ENCODE peak calls at places on chromosomes 6 and 20, in nine cellular contexts. P is AML-193, A is LoVo, N is fibroblast of mammary gland, W is nephron progenitor cell, E is right cardiac atrium, C is NT2/D1, S is erythroblast, B is iris pigment epithelial cell. Z is an unnamed sample.

GRCh38 chr6:75943381-75943780 is 129.1 kb downstream of the IMPG1 start:
- DNase-seq in W (no peak), E (no peak), C (no peak), P (no peak), A (no peak), S (no peak), N (no peak), B (no peak), Z (no peak)

GRCh38 chr6:107082045-107082444 is 33.3 kb downstream of the BEND3 start:
- DNase-seq in S (no peak), W (no peak), C (no peak), N (peak; percentile 21), B (peak; percentile 36), P (no peak), E (no peak), A (no peak), Z (no peak)

GRCh38 chr6:90458353-90459224 is 128.3 kb downstream of the MAP3K7 start:
- DNase-seq in N (no peak), A (no peak), B (no peak), C (no peak), S (peak; percentile 84), E (peak; percentile 57), P (no peak), W (no peak), Z (no peak)

GRCh38 chr6:33856655-33857054 is 52.9 kb upstream of the MLN start:
- DNase-seq in S (no peak), C (no peak), P (peak; percentile 52), B (no peak), N (no peak), A (no peak), E (peak; percentile 63), W (no peak), Z (no peak)

GRCh38 chr6:83430606-83431544 is at the start of gene ME1:
- DNase-seq in B (peak; percentile 87), E (peak; percentile 93), S (peak; percentile 90), P (no peak), W (peak; percentile 83), N (peak; percentile 84), A (peak; percentile 93), C (no peak), Z (no peak)

GRCh38 chr20:44247131-44247571 is at the start of gene GDAP1L1:
- DNase-seq in E (peak; percentile 61), A (no peak), P (no peak), N (no peak), W (peak; percentile 67), C (no peak), S (no peak), B (no peak), Z (no peak)

GRCh38 chr6:138267971-138268895 is 49.9 kb upstream of the PBOV1 start:
- DNase-seq in N (no peak), C (no peak), A (no peak), S (no peak), E (no peak), P (no peak), B (no peak), W (no peak), Z (no peak)

GRCh38 chr20:61549865-61550264 is 297.8 kb downstream of the CDH4 start:
- DNase-seq in B (no peak), E (no peak), A (no peak), S (no peak), C (no peak), N (no peak), P (no peak), W (no peak), Z (no peak)

GRCh38 chr6:137105375-137105774 is 60.6 kb upstream of the IL20RA start:
- DNase-seq in W (no peak), B (no peak), S (no peak), A (no peak), E (no peak), N (no peak), C (no peak), P (no peak), Z (no peak)

GRCh38 chr6:14549871-14550270 is 432.3 kb downstream of the CD83 start:
- DNase-seq in S (no peak), E (no peak), P (no peak), W (no peak), A (no peak), N (no peak), C (no peak), B (no peak), Z (no peak)

GRCh38 chr6:39451831-39452230 is 129.3 kb upstream of the KCNK16 start:
- DNase-seq in W (no peak), N (peak; percentile 8), S (peak; percentile 15), P (no peak), C (no peak), A (no peak), E (no peak), B (no peak), Z (no peak)

GRCh38 chr6:33761922-33762629 is 15.4 kb upstream of the IP6K3 start:
- DNase-seq in P (peak; percentile 64), W (peak; percentile 69), C (no peak), E (peak; percentile 87), N (peak; percentile 41), A (peak; percentile 12), B (peak; percentile 28), S (peak; percentile 64), Z (peak; percentile 44)

GRCh38 chr6:37275350-37275749 is 17.4 kb upstream of the TMEM217 start:
- DNase-seq in P (no peak), N (no peak), E (no peak), C (no peak), S (no peak), A (no peak), W (no peak), B (no peak), Z (no peak)

GRCh38 chr6:122035193-122035592 is 364.3 kb upstream of the HSF2 start:
- DNase-seq in S (no peak), W (no peak), P (no peak), C (no peak), E (no peak), B (no peak), N (peak; percentile 2), A (no peak), Z (no peak)

GRCh38 chr6:81067057-81067456 is 685.4 kb downstream of the TENT5A start:
- DNase-seq in E (no peak), W (no peak), P (no peak), B (no peak), C (no peak), A (no peak), S (no peak), N (no peak), Z (no peak)

GRCh38 chr6:53048431-53049195 is 16.6 kb upstream of the FBXO9 start:
- DNase-seq in P (peak; percentile 39), W (no peak), N (peak; percentile 90), S (peak; percentile 28), C (no peak), E (no peak), B (peak; percentile 90), A (no peak), Z (no peak)

GRCh38 chr6:85670573-85670972 is 27.9 kb upstream of the SYNCRIP start:
- DNase-seq in P (no peak), S (no peak), B (peak; percentile 76), A (no peak), N (peak; percentile 64), C (no peak), E (no peak), W (no peak), Z (no peak)

GRCh38 chr6:72238900-72239299 is 352.6 kb downstream of the RIMS1 start:
- DNase-seq in P (no peak), B (peak; percentile 41), E (no peak), A (no peak), C (no peak), N (no peak), W (no peak), S (no peak), Z (no peak)

GRCh38 chr6:24330137-24330732 is 27.6 kb downstream of the DCDC2 start:
- DNase-seq in N (no peak), P (no peak), E (no peak), S (no peak), A (no peak), C (no peak), W (no peak), B (peak; percentile 12), Z (peak; percentile 56)

GRCh38 chr6:168968228-168968627 is 285.4 kb downstream of the THBS2 start:
- DNase-seq in P (no peak), S (no peak), B (peak; percentile 78), E (peak; percentile 69), C (no peak), N (peak; percentile 100), W (no peak), A (peak; percentile 1), Z (no peak)

GRCh38 chr6:134376785-134377184 is 58.9 kb upstream of the SGK1 start:
- DNase-seq in B (no peak), S (no peak), A (no peak), P (no peak), W (no peak), E (no peak), N (no peak), C (no peak), Z (no peak)

GRCh38 chr20:7437311-7437710 is 502.9 kb downstream of the HAO1 start:
- DNase-seq in B (no peak), P (no peak), N (no peak), A (no peak), S (no peak), W (no peak), E (no peak), C (no peak), Z (no peak)

GRCh38 chr20:34861386-34862084 is 11.1 kb downstream of the GGT7 start:
- DNase-seq in S (no peak), W (no peak), P (no peak), A (no peak), B (no peak), N (no peak), C (no peak), E (no peak), Z (peak; percentile 64)

GRCh38 chr20:54048489-54048888 is 21.9 kb downstream of the BCAS1 start:
- DNase-seq in B (no peak), C (no peak), S (no peak), N (peak; percentile 42), E (no peak), W (no peak), A (no peak), P (no peak), Z (no peak)

GRCh38 chr6:108689279-108690161 is 128.8 kb downstream of the FOXO3 start:
- DNase-seq in P (peak; percentile 98), S (no peak), N (peak; percentile 97), B (peak; percentile 94), A (peak; percentile 46), C (no peak), E (peak; percentile 93), W (no peak), Z (peak; percentile 24)

GRCh38 chr6:117195728-117196127 is 69.6 kb upstream of the VGLL2 start:
- DNase-seq in W (no peak), C (no peak), E (no peak), N (no peak), S (no peak), A (no peak), B (no peak), P (no peak), Z (no peak)

GRCh38 chr6:34190504-34191122 is 44.7 kb upstream of the GRM4 start:
- DNase-seq in B (no peak), N (no peak), P (no peak), C (no peak), S (no peak), W (no peak), E (no peak), A (no peak), Z (no peak)

GRCh38 chr20:37559312-37560027 is 31.8 kb upstream of the BLCAP start:
- DNase-seq in S (peak; percentile 45), C (no peak), N (no peak), A (no peak), W (no peak), P (no peak), E (no peak), B (no peak), Z (no peak)

GRCh38 chr20:62088258-62089127 is 22.8 kb upstream of the TAF4 start:
- DNase-seq in A (peak; percentile 82), S (peak; percentile 90), W (no peak), E (no peak), N (peak; percentile 96), C (no peak), P (no peak), B (peak; percentile 98), Z (peak; percentile 95)

GRCh38 chr6:154891901-154892300 is 103.2 kb upstream of the TIAM2 start:
- DNase-seq in B (no peak), W (no peak), S (no peak), E (no peak), C (no peak), A (no peak), P (no peak), N (no peak), Z (no peak)

GRCh38 chr6:15621203-15622044 is 41.4 kb downstream of the DTNBP1 start:
- DNase-seq in W (peak; percentile 40), A (no peak), N (peak; percentile 25), S (peak; percentile 67), C (no peak), P (peak; percentile 80), E (peak; percentile 81), B (peak; percentile 51), Z (no peak)

Z was measured in T47D.